ENCODE peak calls at places on chromosomes 11 and 22, in nine cellular contexts. Y is NCI-H345, K is C1 segment of cervical spinal cord, E is RCC 7860, P is astrocyte of the spinal cord, O is M059J, M is heart left ventricle, V is MCF 10A, F is skeletal muscle cell. J is an unnamed sample.

GRCh38 chr11:113059548-113059947 is 98.3 kb downstream of the NCAM1 start:
- DNase-seq in Y (no peak), V (peak), M (no peak), P (no peak), E (no peak), F (no peak), K (no peak), O (no peak), J (no peak)

GRCh38 chr11:67601098-67601497 is 5.6 kb upstream of the NDUFV1 start:
- DNase-seq in P (no peak), M (no peak), O (no peak), Y (no peak), E (no peak), K (no peak), V (no peak), F (no peak), J (no peak)

GRCh38 chr11:126337121-126337471 is 18.4 kb upstream of the ST3GAL4 start:
- DNase-seq in E (no peak), O (no peak), F (no peak), Y (no peak), K (no peak), M (no peak), V (no peak), P (no peak), J (no peak)

GRCh38 chr11:57618438-57618837 is 21.0 kb downstream of the SERPING1 start:
- DNase-seq in V (no peak), E (no peak), Y (no peak), P (no peak), F (no peak), K (no peak), M (no peak), O (peak), J (peak)

GRCh38 chr22:42308887-42309468 is 38.5 kb upstream of the TCF20 start:
- DNase-seq in M (no peak), K (no peak), O (no peak), F (no peak), V (no peak), P (no peak), E (no peak), Y (no peak), J (no peak)

GRCh38 chr11:71171576-71171975 is 80.8 kb downstream of the SHANK2 start:
- DNase-seq in O (no peak), V (no peak), K (no peak), P (no peak), M (no peak), Y (no peak), E (no peak), F (no peak), J (no peak)

GRCh38 chr22:30884211-30885000 is 84.2 kb downstream of the MORC2 start:
- DNase-seq in M (peak), P (no peak), Y (no peak), F (no peak), V (no peak), E (no peak), K (no peak), O (no peak), J (no peak)

GRCh38 chr11:78432956-78433355 is 15.3 kb upstream of the GAB2 start:
- DNase-seq in V (no peak), K (no peak), F (no peak), M (no peak), Y (peak), E (no peak), O (no peak), P (no peak), J (no peak)

GRCh38 chr22:19062909-19063308 is 59.3 kb downstream of the DGCR2 start:
- DNase-seq in O (no peak), E (no peak), Y (no peak), F (no peak), V (no peak), K (no peak), P (no peak), M (no peak), J (no peak)

GRCh38 chr22:36368359-36368983 is 19.3 kb downstream of the MYH9 start:
- DNase-seq in F (no peak), O (peak), M (no peak), K (no peak), Y (no peak), P (peak), E (peak), V (peak), J (peak)

GRCh38 chr11:47466701-47467250 is 17.8 kb upstream of the RAPSN start:
- DNase-seq in E (no peak), P (peak), V (no peak), O (peak), F (no peak), M (no peak), K (peak), Y (peak), J (no peak)

GRCh38 chr22:49077036-49077393 is 750.7 kb downstream of the BRD1 start:
- DNase-seq in F (no peak), P (no peak), O (no peak), K (no peak), M (no peak), Y (no peak), E (no peak), V (no peak), J (no peak)

GRCh38 chr11:98068251-98068650 is 952.5 kb upstream of the CNTN5 start:
- DNase-seq in F (no peak), E (no peak), K (no peak), O (no peak), Y (no peak), P (no peak), M (no peak), V (no peak), J (no peak)

GRCh38 chr22:40679249-40679963 is at the start of gene MCHR1:
- DNase-seq in M (no peak), P (no peak), Y (no peak), E (no peak), K (no peak), O (no peak), V (no peak), F (no peak), J (no peak)

GRCh38 chr11:2126520-2127085 is 12.6 kb downstream of the IGF2 start:
- DNase-seq in K (no peak), M (peak), E (no peak), P (no peak), F (no peak), Y (no peak), O (no peak), V (no peak), J (no peak)

GRCh38 chr11:115984228-115984627 is 480.0 kb upstream of the CADM1 start:
- DNase-seq in M (no peak), P (no peak), V (no peak), O (no peak), K (no peak), F (no peak), E (no peak), Y (no peak), J (no peak)

GRCh38 chr11:110712643-110713468 is 619 bp upstream of the ARHGAP20 start:
- DNase-seq in F (no peak), K (peak), E (no peak), M (no peak), Y (peak), P (peak), V (no peak), O (peak), J (peak)

GRCh38 chr11:70255717-70256116 is 14.8 kb upstream of the PPFIA1 start:
- DNase-seq in P (no peak), M (no peak), F (no peak), K (no peak), E (no peak), Y (no peak), O (no peak), V (peak), J (no peak)

GRCh38 chr22:36445158-36445668 is 36.2 kb downstream of the TXN2 start:
- DNase-seq in O (peak), V (no peak), K (no peak), P (peak), E (peak), M (peak), F (peak), Y (no peak), J (no peak)

GRCh38 chr11:19234428-19234827 is 6.3 kb downstream of the E2F8 start:
- DNase-seq in P (no peak), F (no peak), K (no peak), Y (no peak), M (no peak), E (no peak), V (no peak), O (no peak), J (no peak)

J was measured in mammary epithelial cell.